ENCODE peak calls at places on chromosome 16, in ten cellular contexts. G, T, A, D, H, X, F, Q, J and W are unnamed samples.

GRCh38 chr16:66521951-66522771 is 27.8 kb downstream of the TK2 start:
- DNase-seq in G (no peak), T (peak), A (no peak), D (peak), H (no peak), X (peak), F (no peak), Q (peak), J (no peak), W (no peak)

GRCh38 chr16:79728923-79729240 is 128.3 kb upstream of the MAF start:
- DNase-seq in G (no peak), T (no peak), A (no peak), D (no peak), H (no peak), X (no peak), F (no peak), Q (no peak), J (no peak), W (no peak)

GRCh38 chr16:82895843-82896242 is 269.1 kb downstream of the CDH13 start:
- DNase-seq in G (no peak), T (no peak), A (no peak), D (no peak), H (no peak), X (no peak), F (no peak), Q (no peak), J (no peak), W (no peak)

GRCh38 chr16:73717266-73718057 is 579.2 kb upstream of the PSMD7 start:
- DNase-seq in G (no peak), T (no peak), A (no peak), D (no peak), H (no peak), X (no peak), F (peak), Q (no peak), J (no peak), W (no peak)

GRCh38 chr16:30183961-30184429 is 593 bp downstream of the CORO1A start:
- DNase-seq in G (no peak), T (no peak), A (peak), D (no peak), H (no peak), X (peak), F (no peak), Q (no peak), J (no peak), W (peak)

GRCh38 chr16:86158688-86159360 is 259.9 kb downstream of the IRF8 start:
- DNase-seq in G (no peak), T (peak), A (peak), D (no peak), H (no peak), X (no peak), F (no peak), Q (no peak), J (no peak), W (no peak)

GRCh38 chr16:28098959-28099945 is 35.7 kb upstream of the GSG1L start:
- DNase-seq in G (no peak), T (no peak), A (no peak), D (no peak), H (no peak), X (peak), F (no peak), Q (no peak), J (no peak), W (no peak)

GRCh38 chr16:15948532-15949209 is 745 bp upstream of the ABCC1 start:
- DNase-seq in G (no peak), T (no peak), A (no peak), D (no peak), H (no peak), X (no peak), F (no peak), Q (no peak), J (no peak), W (no peak)

GRCh38 chr16:66335704-66336329 is 30.7 kb upstream of the CDH5 start:
- DNase-seq in G (no peak), T (peak), A (no peak), D (peak), H (no peak), X (no peak), F (peak), Q (peak), J (no peak), W (no peak)

GRCh38 chr16:23905027-23905426 is 69.2 kb downstream of the PRKCB start:
- DNase-seq in G (peak), T (peak), A (peak), D (peak), H (no peak), X (no peak), F (peak), Q (peak), J (peak), W (no peak)

GRCh38 chr16:50154369-50154947 is 1.4 kb downstream of the TENT4B start:
- DNase-seq in G (peak), T (peak), A (peak), D (no peak), H (no peak), X (no peak), F (no peak), Q (no peak), J (no peak), W (peak)

GRCh38 chr16:7272567-7273158 is 60.0 kb upstream of the RBFOX1 start:
- DNase-seq in G (no peak), T (no peak), A (no peak), D (no peak), H (no peak), X (no peak), F (no peak), Q (no peak), J (no peak), W (no peak)

GRCh38 chr16:66248096-66248495 is 118.4 kb upstream of the CDH5 start:
- DNase-seq in G (no peak), T (no peak), A (no peak), D (peak), H (no peak), X (peak), F (no peak), Q (no peak), J (no peak), W (no peak)

GRCh38 chr16:56985962-56986360 is 3.4 kb upstream of the NLRC5 start:
- DNase-seq in G (no peak), T (no peak), A (no peak), D (no peak), H (no peak), X (peak), F (no peak), Q (no peak), J (no peak), W (no peak)

GRCh38 chr16:66959645-66960177 is 1.4 kb upstream of the CES3 start:
- DNase-seq in G (no peak), T (no peak), A (no peak), D (no peak), H (no peak), X (no peak), F (peak), Q (no peak), J (no peak), W (no peak)

GRCh38 chr16:20920799-20921198 is 20.2 kb downstream of the LYRM1 start:
- DNase-seq in G (no peak), T (no peak), A (no peak), D (no peak), H (no peak), X (no peak), F (no peak), Q (no peak), J (no peak), W (no peak)

GRCh38 chr16:64654137-64654652 is 467.7 kb downstream of the CDH11 start:
- DNase-seq in G (no peak), T (peak), A (no peak), D (peak), H (no peak), X (no peak), F (no peak), Q (peak), J (no peak), W (no peak)

GRCh38 chr16:30033270-30033669 is 2.2 kb upstream of the TLCD3B start:
- DNase-seq in G (no peak), T (no peak), A (no peak), D (no peak), H (no peak), X (no peak), F (no peak), Q (no peak), J (no peak), W (no peak)

GRCh38 chr16:11396241-11397048 is 51.2 kb downstream of the RMI2 start:
- DNase-seq in G (peak), T (peak), A (peak), D (peak), H (peak), X (peak), F (peak), Q (no peak), J (peak), W (peak)

GRCh38 chr16:67842509-67843342 is 606 bp downstream of the THAP11 start:
- DNase-seq in G (no peak), T (peak), A (peak), D (peak), H (no peak), X (peak), F (peak), Q (no peak), J (peak), W (peak)

GRCh38 chr16:80150978-80151705 is 389.7 kb upstream of the DYNLRB2 start:
- DNase-seq in G (no peak), T (peak), A (no peak), D (no peak), H (no peak), X (no peak), F (no peak), Q (no peak), J (no peak), W (no peak)

GRCh38 chr16:47731252-47731651 is 270.1 kb downstream of the PHKB start:
- DNase-seq in G (no peak), T (peak), A (no peak), D (peak), H (no peak), X (no peak), F (no peak), Q (peak), J (no peak), W (no peak)

GRCh38 chr16:67833035-67833417 is 9.1 kb upstream of the THAP11 start:
- DNase-seq in G (no peak), T (peak), A (no peak), D (peak), H (no peak), X (peak), F (no peak), Q (no peak), J (no peak), W (no peak)

GRCh38 chr16:29920690-29921371 is 5.2 kb downstream of the KCTD13 start:
- DNase-seq in G (no peak), T (no peak), A (no peak), D (no peak), H (no peak), X (no peak), F (no peak), Q (no peak), J (no peak), W (no peak)

GRCh38 chr16:12679660-12680272 is 123.9 kb downstream of the CPPED1 start:
- DNase-seq in G (no peak), T (peak), A (peak), D (no peak), H (no peak), X (no peak), F (no peak), Q (no peak), J (no peak), W (no peak)

GRCh38 chr16:68247932-68248331 is 2.8 kb downstream of the PLA2G15 start:
- DNase-seq in G (no peak), T (no peak), A (no peak), D (no peak), H (no peak), X (no peak), F (no peak), Q (no peak), J (no peak), W (no peak)

GRCh38 chr16:51326131-51326856 is 175.2 kb upstream of the SALL1 start:
- DNase-seq in G (peak), T (peak), A (no peak), D (peak), H (no peak), X (no peak), F (peak), Q (peak), J (no peak), W (no peak)

GRCh38 chr16:22050963-22051362 is 41.4 kb upstream of the VWA3A start:
- DNase-seq in G (no peak), T (no peak), A (no peak), D (no peak), H (no peak), X (no peak), F (no peak), Q (no peak), J (no peak), W (no peak)

GRCh38 chr16:20870122-20870521 is 30.0 kb downstream of the DCUN1D3 start:
- DNase-seq in G (no peak), T (no peak), A (no peak), D (no peak), H (no peak), X (no peak), F (no peak), Q (no peak), J (no peak), W (no peak)

GRCh38 chr16:23514381-23515152 is 4.3 kb upstream of the GGA2 start:
- DNase-seq in G (no peak), T (no peak), A (no peak), D (no peak), H (no peak), X (no peak), F (no peak), Q (no peak), J (no peak), W (no peak)

GRCh38 chr16:56425439-56425832 is at the start of gene AMFR:
- DNase-seq in G (peak), T (peak), A (peak), D (peak), H (no peak), X (peak), F (peak), Q (peak), J (peak), W (peak)

GRCh38 chr16:50611332-50611934 is 63.2 kb downstream of the NKD1 start:
- DNase-seq in G (no peak), T (peak), A (no peak), D (peak), H (no peak), X (no peak), F (no peak), Q (no peak), J (no peak), W (no peak)

GRCh38 chr16:22659933-22660332 is 149.2 kb downstream of the NPIPB5 start:
- DNase-seq in G (no peak), T (peak), A (no peak), D (no peak), H (no peak), X (no peak), F (no peak), Q (no peak), J (peak), W (no peak)

GRCh38 chr16:66270333-66270927 is 96.1 kb upstream of the CDH5 start:
- DNase-seq in G (peak), T (peak), A (peak), D (peak), H (peak), X (peak), F (peak), Q (no peak), J (peak), W (peak)

GRCh38 chr16:26816266-26816665 is 250.5 kb upstream of the C16orf82 start:
- DNase-seq in G (no peak), T (peak), A (no peak), D (no peak), H (no peak), X (no peak), F (no peak), Q (no peak), J (no peak), W (no peak)

GRCh38 chr16:53052519-53053501 is at the start of gene CHD9NB:
- DNase-seq in G (peak), T (peak), A (no peak), D (peak), H (no peak), X (no peak), F (no peak), Q (no peak), J (peak), W (peak)

GRCh38 chr16:82059161-82059982 is 24.3 kb downstream of the HSD17B2 start:
- DNase-seq in G (no peak), T (peak), A (no peak), D (no peak), H (no peak), X (no peak), F (no peak), Q (no peak), J (no peak), W (no peak)

GRCh38 chr16:56609463-56609921 is 1.1 kb downstream of the MT2A start:
- DNase-seq in G (peak), T (peak), A (no peak), D (peak), H (no peak), X (no peak), F (no peak), Q (peak), J (peak), W (peak)

GRCh38 chr16:48013476-48013875 is 142.3 kb downstream of the ABCC12 start:
- DNase-seq in G (no peak), T (no peak), A (no peak), D (peak), H (no peak), X (no peak), F (no peak), Q (peak), J (no peak), W (no peak)

DNA sequence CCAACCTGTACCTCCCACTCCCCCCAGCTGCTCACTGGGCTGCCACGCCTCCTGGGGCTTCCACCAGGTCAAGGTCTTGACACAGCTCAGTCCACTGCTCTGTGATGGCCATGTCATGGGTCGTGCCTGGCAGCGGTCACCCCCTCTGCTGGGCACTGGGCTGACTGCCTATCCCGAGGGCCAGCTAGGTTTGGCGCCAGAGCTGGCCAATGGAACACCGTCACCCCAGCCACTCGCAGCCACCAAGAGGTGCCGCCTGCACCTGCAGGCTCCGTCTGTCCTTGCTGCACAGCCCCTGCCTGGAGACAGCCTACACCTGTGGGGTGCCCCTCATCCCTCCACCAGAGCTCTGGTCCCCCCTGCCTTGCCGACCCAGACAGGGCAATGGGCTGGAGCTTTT is 4.5 kb upstream of the RAB40C start:
- DNase-seq in G (no peak), T (no peak), A (peak), D (no peak), H (no peak), X (no peak), F (no peak), Q (no peak), J (no peak), W (peak)
- TF ChIP-seq CTCF in G (no peak), T (no peak), A (peak), D (no peak), H (no peak), X (no peak), F (no peak), Q (no peak), J (no peak), W (no peak)

DNA sequence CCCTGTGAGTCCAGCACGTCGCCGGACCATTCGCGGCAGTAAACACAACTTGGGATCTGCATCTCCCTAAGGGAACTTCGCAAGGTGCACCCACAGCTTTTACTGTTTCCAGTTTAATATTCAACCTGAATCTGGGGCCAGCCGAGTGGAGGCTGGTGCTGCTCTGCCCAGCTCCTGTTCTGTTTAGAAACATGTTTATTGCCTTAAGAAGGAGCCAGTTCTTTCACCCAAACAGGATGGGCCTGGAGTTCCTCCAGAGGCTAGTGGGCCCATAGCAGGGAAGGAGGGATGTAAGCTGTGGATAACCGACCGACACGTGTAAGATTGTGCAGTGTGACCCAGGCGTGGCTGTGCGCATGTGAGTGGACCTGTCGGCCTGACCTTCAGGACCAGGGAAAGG is 17.4 kb downstream of the TBC1D24 start:
- DNase-seq in G (no peak), T (no peak), A (no peak), D (no peak), H (no peak), X (no peak), F (no peak), Q (no peak), J (no peak), W (no peak)
- TF ChIP-seq CTCF in G (no peak), T (no peak), A (no peak), D (no peak), H (no peak), X (no peak), F (no peak), Q (no peak), J (no peak), W (no peak)

GRCh38 chr16:9258423-9259051 is 167.1 kb downstream of the HAPSTR1 start:
- DNase-seq in G (peak), T (no peak), A (peak), D (peak), H (no peak), X (no peak), F (peak), Q (no peak), J (peak), W (peak)

GRCh38 chr16:9257843-9258242 is 166.4 kb downstream of the HAPSTR1 start:
- DNase-seq in G (no peak), T (no peak), A (no peak), D (no peak), H (no peak), X (no peak), F (no peak), Q (no peak), J (no peak), W (no peak)

GRCh38 chr16:9254863-9255262 is 163.4 kb downstream of the HAPSTR1 start:
- DNase-seq in G (no peak), T (no peak), A (no peak), D (no peak), H (no peak), X (no peak), F (no peak), Q (no peak), J (no peak), W (no peak)

GRCh38 chr16:9259914-9260608 is 168.6 kb downstream of the HAPSTR1 start:
- DNase-seq in G (no peak), T (no peak), A (no peak), D (no peak), H (no peak), X (no peak), F (no peak), Q (no peak), J (peak), W (no peak)

GRCh38 chr16:9256196-9256595 is 164.8 kb downstream of the HAPSTR1 start:
- DNase-seq in G (peak), T (no peak), A (peak), D (no peak), H (no peak), X (no peak), F (no peak), Q (no peak), J (no peak), W (peak)
- TF ChIP-seq CTCF in G (peak), T (no peak), A (peak), D (peak), H (no peak), X (peak), F (peak), Q (peak), J (no peak), W (peak)

DNA sequence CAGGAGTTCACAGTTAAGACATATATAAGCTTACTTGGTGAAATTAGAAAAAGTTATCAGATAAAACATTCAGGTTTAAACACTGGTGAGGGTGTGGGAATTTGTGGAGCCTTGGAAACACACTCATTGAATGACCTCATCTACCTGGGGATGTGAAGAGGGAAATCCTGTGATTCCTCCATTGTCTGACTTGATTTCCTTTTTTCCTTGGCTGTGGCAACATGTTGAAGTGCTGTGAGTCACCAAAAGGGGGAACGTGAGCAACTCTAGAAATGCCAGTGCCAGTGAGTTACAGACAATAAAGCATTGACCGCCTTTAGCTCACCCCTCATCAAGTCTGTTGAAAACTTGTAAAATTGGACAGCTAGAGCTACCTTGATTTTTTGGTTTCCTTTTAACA is 1.8 kb downstream of the HMOX2 start:
- DNase-seq in G (no peak), T (peak), A (peak), D (peak), H (no peak), X (no peak), F (no peak), Q (no peak), J (no peak), W (peak)
- TF ChIP-seq CTCF in G (no peak), T (peak), A (peak), D (peak), H (no peak), X (no peak), F (no peak), Q (peak), J (no peak), W (peak)

DNA sequence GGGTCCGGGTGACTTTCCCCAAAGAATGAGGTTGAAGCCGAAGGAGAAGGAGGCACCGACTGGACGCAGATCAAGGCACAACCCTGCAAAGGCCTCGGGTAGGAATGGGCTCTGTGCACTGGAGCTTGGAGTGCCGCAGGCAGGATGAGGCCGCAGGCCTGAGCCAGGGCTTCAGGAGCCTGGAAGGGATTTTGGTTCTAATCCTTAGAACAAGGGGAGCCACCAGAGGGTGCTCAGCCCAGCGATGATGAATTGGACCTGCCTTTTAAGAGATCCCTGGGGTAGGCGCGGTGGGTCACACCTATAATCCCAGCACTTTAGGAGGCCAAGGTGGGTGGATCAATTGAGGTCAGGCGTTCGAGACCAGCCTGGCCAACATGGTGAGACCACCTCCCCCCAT is 8.1 kb downstream of the CIBAR2 start:
- DNase-seq in G (no peak), T (no peak), A (peak), D (no peak), H (no peak), X (no peak), F (no peak), Q (no peak), J (no peak), W (no peak)
- TF ChIP-seq CTCF in G (no peak), T (no peak), A (peak), D (no peak), H (no peak), X (no peak), F (no peak), Q (no peak), J (no peak), W (no peak)

GRCh38 chr16:88442811-88443576 is 10.1 kb upstream of the ZFPM1 start:
- DNase-seq in G (peak), T (peak), A (peak), D (peak), H (peak), X (peak), F (peak), Q (no peak), J (peak), W (peak)
- TF ChIP-seq CTCF in G (peak), T (peak), A (peak), D (peak), H (peak), X (peak), F (peak), Q (peak), J (peak), W (peak)